ENCODE peak calls at places on chromosomes 3 and 15, in seven cellular contexts. K is neuronal stem cell, S is mesendoderm, Y is H9, O is IMR-90, F is H1, Q is mesenchymal stem cell. V is an unnamed sample.

GRCh38 chr3:190541008-190541407 is 27.1 kb downstream of the IL1RAP start:
- DNase-seq in F (no peak), S (no peak), O (no peak), Y (no peak), K (no peak), Q (no peak), V (no peak)

GRCh38 chr15:46576611-46577010 is 941.8 kb downstream of the SQOR start:
- DNase-seq in O (no peak), K (no peak), S (peak; percentile 55), Y (no peak), F (no peak), Q (peak; percentile 0), V (peak; percentile 70)

GRCh38 chr15:62624541-62625399 is 417.8 kb upstream of the TPM1 start:
- DNase-seq in S (no peak), Y (no peak), O (peak; percentile 74), K (no peak), F (no peak), Q (peak; percentile 61), V (no peak)

GRCh38 chr3:40366203-40367162 is 20.5 kb upstream of the ENTPD3 start:
- DNase-seq in Q (peak; percentile 38), F (no peak), Y (no peak), K (no peak), S (no peak), O (peak; percentile 3), V (no peak)

GRCh38 chr15:41544650-41545015 is 576 bp upstream of the RPAP1 start:
- DNase-seq in O (no peak), K (no peak), F (no peak), S (no peak), Y (no peak), Q (no peak), V (peak; percentile 6)

GRCh38 chr3:42853739-42854302 is 21.9 kb downstream of the CYP8B1 start:
- DNase-seq in K (no peak), F (no peak), S (no peak), Q (no peak), O (no peak), Y (peak; percentile 8), V (no peak)

GRCh38 chr3:55164191-55164590 is 236.3 kb upstream of the LRTM1 start:
- DNase-seq in K (no peak), Q (peak; percentile 45), Y (no peak), F (no peak), O (no peak), S (no peak), V (no peak)

GRCh38 chr15:37921527-37922385 is 12.7 kb upstream of the TMCO5A start:
- DNase-seq in S (no peak), F (no peak), Y (no peak), K (no peak), Q (no peak), O (peak; percentile 33), V (no peak)

GRCh38 chr3:172203522-172204258 is 164.3 kb downstream of the FNDC3B start:
- DNase-seq in O (no peak), F (no peak), Q (no peak), S (no peak), K (no peak), Y (no peak), V (no peak)

GRCh38 chr15:74433592-74434259 is at the start of gene SEMA7A:
- DNase-seq in K (peak; percentile 80), S (peak; percentile 88), F (peak; percentile 89), Q (peak; percentile 65), O (peak; percentile 71), Y (peak; percentile 94), V (peak; percentile 77)

GRCh38 chr15:83287541-83288027 is 3.1 kb upstream of the BNC1 start:
- DNase-seq in Q (peak; percentile 80), Y (no peak), S (peak; percentile 73), O (peak; percentile 98), K (no peak), F (no peak), V (no peak)

GRCh38 chr3:184178522-184179138 is 4.0 kb downstream of the AP2M1 start:
- DNase-seq in K (no peak), Y (no peak), Q (no peak), O (peak; percentile 36), F (no peak), S (no peak), V (no peak)
- H2BK120ac ChIP-seq in K (no peak overlapping the region), Y (no peak overlapping the region), Q (no peak overlapping the region), O (no peak overlapping the region), F (no peak overlapping the region), S (no peak overlapping the region), V (no peak overlapping the region)

GRCh38 chr3:116707531-116707930 is 2.0 kb upstream of the TUSC7 start:
- DNase-seq in S (no peak), K (no peak), Y (no peak), F (no peak), O (no peak), Q (no peak), V (no peak)
- H2BK120ac ChIP-seq in S (no peak overlapping the region), K (no peak overlapping the region), Y (no peak overlapping the region), F (no peak overlapping the region), O (no peak overlapping the region), Q (no peak overlapping the region), V (no peak overlapping the region)

DNA sequence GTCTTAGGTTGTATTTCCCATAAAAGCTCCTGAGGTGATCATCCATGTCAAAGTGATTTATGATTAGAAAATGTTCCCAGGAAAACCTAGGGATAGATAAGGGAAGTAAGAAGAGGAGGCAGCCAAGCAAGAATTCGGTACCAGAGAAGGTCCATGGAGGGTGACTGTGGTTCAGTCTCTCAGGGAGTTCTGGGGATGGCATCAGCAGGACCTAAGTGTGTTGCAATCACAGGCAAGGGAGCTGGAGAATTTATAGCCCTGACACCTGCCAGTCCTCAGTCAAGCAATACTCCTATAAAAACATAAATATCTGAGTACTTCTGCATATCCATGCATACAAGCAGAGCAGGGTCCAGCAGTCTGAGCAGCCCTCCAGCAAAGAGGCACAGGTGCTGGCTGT is 95.6 kb upstream of the TOPAZ1 start:
- DNase-seq in S (no peak), K (no peak), F (no peak), Q (no peak), Y (no peak), O (no peak), V (no peak)
- H2BK120ac ChIP-seq in S (no peak overlapping the region), K (no peak overlapping the region), F (no peak overlapping the region), Q (no peak overlapping the region), Y (no peak overlapping the region), O (no peak overlapping the region), V (no peak overlapping the region)

GRCh38 chr3:152291649-152292066 is 22.9 kb downstream of the MBNL1 start:
- DNase-seq in O (peak; percentile 57), Q (peak; percentile 56), K (no peak), F (no peak), S (no peak), Y (no peak), V (no peak)

GRCh38 chr3:152293607-152294006 is 24.9 kb downstream of the MBNL1 start:
- DNase-seq in S (no peak), Q (no peak), Y (no peak), O (no peak), F (no peak), K (no peak), V (no peak)

GRCh38 chr3:152291238-152291637 is 22.5 kb downstream of the MBNL1 start:
- DNase-seq in S (no peak), Y (no peak), K (no peak), O (no peak), Q (no peak), F (no peak), V (peak; percentile 51)

GRCh38 chr3:152290374-152290773 is 21.6 kb downstream of the MBNL1 start:
- DNase-seq in K (no peak), S (no peak), O (no peak), F (no peak), Y (no peak), Q (no peak), V (no peak)

GRCh38 chr3:152292367-152292766 is 23.6 kb downstream of the MBNL1 start:
- DNase-seq in O (no peak), K (no peak), F (no peak), Y (no peak), S (no peak), Q (no peak), V (no peak)
- H2BK120ac ChIP-seq in O (no peak overlapping the region), K (no peak overlapping the region), F (no peak overlapping the region), Y (no peak overlapping the region), S (no peak overlapping the region), Q (no peak overlapping the region), V (no peak overlapping the region)

V was measured in trophoblast cell.